ENCODE peak calls at places on chromosomes 12 and 14, in six cellular contexts. I is H9, C is IMR-90, O is trophoblast cell, F is mesenchymal stem cell, K is H1. P is an unnamed sample.

GRCh38 chr12:1927751-1928351 is 9.4 kb upstream of the CACNA2D4 start:
- DNase-seq in K (peak; percentile 40), C (no peak), F (no peak), O (no peak), I (peak; percentile 26), P (no peak)

GRCh38 chr12:14845350-14845750 is 2.0 kb upstream of the ART4 start:
- DNase-seq in C (peak; percentile 65), O (peak; percentile 58), I (no peak), K (no peak), F (peak; percentile 75), P (peak; percentile 45)

GRCh38 chr14:33943081-33943480 is 7.8 kb downstream of the EGLN3 start:
- DNase-seq in F (no peak), K (no peak), I (no peak), O (no peak), C (no peak), P (no peak)

GRCh38 chr12:45989277-45989856 is 1.0 kb downstream of the SCAF11 start:
- DNase-seq in I (no peak), O (peak; percentile 55), K (no peak), F (no peak), C (peak; percentile 26), P (peak; percentile 1)

GRCh38 chr12:56469007-56469930 is 891 bp downstream of the SPRYD4 start:
- DNase-seq in K (no peak), F (no peak), O (no peak), C (no peak), I (no peak), P (no peak)

GRCh38 chr12:7835766-7836165 is 36.9 kb downstream of the SLC2A14 start:
- DNase-seq in O (no peak), C (no peak), F (no peak), I (no peak), K (no peak), P (no peak)

GRCh38 chr12:68784015-68784414 is 24.0 kb upstream of the MDM2 start:
- DNase-seq in K (no peak), O (peak; percentile 66), C (no peak), I (no peak), F (no peak), P (no peak)

GRCh38 chr12:94699796-94700195 is 49.4 kb upstream of the TMCC3 start:
- DNase-seq in F (no peak), K (no peak), O (no peak), C (no peak), I (no peak), P (no peak)

GRCh38 chr14:95514131-95515079 is 2.0 kb downstream of the SYNE3 start:
- DNase-seq in O (peak; percentile 66), K (no peak), C (no peak), I (peak; percentile 58), F (no peak), P (no peak)

GRCh38 chr12:11819643-11820042 is 170.2 kb downstream of the ETV6 start:
- DNase-seq in C (no peak), O (no peak), F (no peak), K (no peak), I (no peak), P (no peak)

GRCh38 chr12:111645433-111645832 is 40.3 kb downstream of the BRAP start:
- DNase-seq in I (no peak), F (peak; percentile 46), K (no peak), C (peak; percentile 71), O (peak; percentile 86), P (no peak)

GRCh38 chr14:94164685-94165431 is 9.3 kb upstream of the PPP4R4 start:
- DNase-seq in C (no peak), K (no peak), O (no peak), I (peak; percentile 47), F (no peak), P (no peak)

GRCh38 chr14:89701079-89702043 is 253.2 kb downstream of the EFCAB11 start:
- DNase-seq in O (peak; percentile 97), K (peak; percentile 91), C (peak; percentile 62), I (peak; percentile 90), F (peak; percentile 62), P (peak; percentile 65)

GRCh38 chr12:68743416-68743815 is 2.6 kb upstream of the SLC35E3 start:
- DNase-seq in O (no peak), I (no peak), F (no peak), C (no peak), K (no peak), P (no peak)

GRCh38 chr12:92403210-92404175 is 257.8 kb upstream of the BTG1 start:
- DNase-seq in K (no peak), C (no peak), I (no peak), O (peak; percentile 79), F (no peak), P (no peak)

GRCh38 chr14:102819176-102819628 is 42.0 kb downstream of the TRAF3 start:
- DNase-seq in I (no peak), K (no peak), F (no peak), O (peak; percentile 91), C (no peak), P (no peak)

GRCh38 chr12:77323778-77324415 is 258.5 kb upstream of the E2F7 start:
- DNase-seq in O (no peak), I (no peak), C (no peak), K (no peak), F (no peak), P (no peak)

GRCh38 chr12:90062799-90063198 is 354.2 kb upstream of the ATP2B1 start:
- DNase-seq in K (no peak), C (no peak), O (no peak), F (no peak), I (no peak), P (no peak)

GRCh38 chr12:69154585-69155363 is 84.6 kb upstream of the CPSF6 start:
- DNase-seq in F (peak; percentile 65), K (peak; percentile 81), O (peak; percentile 26), I (peak; percentile 73), C (peak; percentile 50), P (peak; percentile 57)

GRCh38 chr14:52166822-52167221 is 98.0 kb upstream of the NID2 start:
- DNase-seq in F (no peak), I (no peak), O (no peak), K (no peak), C (no peak), P (no peak)

GRCh38 chr12:124883263-124883876 is 19.7 kb upstream of the SCARB1 start:
- DNase-seq in K (no peak), O (peak; percentile 67), F (no peak), C (peak; percentile 24), I (no peak), P (no peak)

GRCh38 chr14:31166271-31166561 is 41.4 kb downstream of the HECTD1 start:
- DNase-seq in C (no peak), I (no peak), O (no peak), K (no peak), F (peak; percentile 21), P (no peak)

GRCh38 chr14:24051162-24051788 is 534 bp upstream of the CARMIL3 start:
- DNase-seq in O (no peak), C (no peak), I (peak; percentile 51), F (no peak), K (peak; percentile 77), P (no peak)

GRCh38 chr14:103522649-103523582 is at the start of gene CKB:
- DNase-seq in K (peak; percentile 90), F (peak; percentile 71), C (peak; percentile 45), O (no peak), I (peak; percentile 75), P (peak; percentile 74)

DNA sequence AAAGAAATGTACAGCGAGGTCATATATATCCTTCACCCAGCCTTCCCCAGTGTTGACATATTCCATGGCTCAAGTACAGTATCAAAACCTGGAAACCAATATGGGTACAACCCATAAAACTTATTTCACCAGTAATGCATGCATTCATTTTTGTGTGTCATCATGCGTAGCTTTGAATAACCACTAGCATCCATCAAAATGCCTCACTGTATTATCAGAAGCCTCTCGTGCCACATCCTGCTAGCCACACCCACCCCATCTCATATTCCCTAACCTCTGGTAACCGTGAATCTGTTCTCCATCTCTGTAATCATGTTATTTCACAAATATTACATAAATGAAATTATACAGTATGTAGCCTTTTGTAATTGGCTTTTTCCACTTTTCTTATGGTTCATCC is 314.3 kb downstream of the RAD51B start:
- DNase-seq in K (no peak), F (no peak), O (no peak), I (no peak), C (no peak), P (no peak)
- H2AFZ ChIP-seq in K (no peak overlapping the region), F (no peak overlapping the region), O (no peak overlapping the region), I (no peak overlapping the region), C (no peak overlapping the region), P (no peak overlapping the region)

DNA sequence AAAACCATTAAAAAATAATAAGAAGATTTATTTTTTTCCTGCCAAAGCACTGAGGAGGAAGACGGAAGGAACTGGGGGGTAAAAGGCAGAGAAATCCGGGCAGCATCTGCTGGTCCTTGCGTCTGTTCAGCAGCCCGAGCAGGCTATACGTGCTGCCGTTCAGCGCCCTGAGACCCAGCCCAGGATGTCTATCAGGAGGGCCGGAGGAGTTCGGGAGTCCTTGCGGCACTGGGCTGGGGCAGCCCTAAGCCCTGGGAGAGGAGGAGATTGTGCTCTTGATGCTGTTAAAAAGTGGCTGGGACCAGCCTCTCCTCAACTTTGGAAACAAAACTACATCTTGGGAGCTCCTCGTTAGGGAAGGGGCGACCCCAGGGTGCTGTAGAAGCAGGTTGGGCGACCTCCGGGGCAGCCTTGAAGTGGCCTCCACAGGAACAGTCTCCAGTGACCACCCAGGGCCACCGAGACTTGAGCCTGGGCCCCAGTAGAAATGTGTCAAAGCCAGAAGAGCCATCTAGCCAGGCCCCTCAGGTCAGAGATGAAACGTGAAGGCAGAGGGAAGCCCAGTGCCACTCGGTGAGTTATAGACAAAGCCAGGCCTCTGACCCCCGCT is 14.3 kb downstream of the PGF start:
- DNase-seq in O (no peak), I (no peak), F (no peak), C (no peak), K (no peak), P (no peak)
- H3K4me2 ChIP-seq in O (no peak overlapping the region), I (no peak overlapping the region), F (no peak overlapping the region), C (no peak overlapping the region), K (no peak overlapping the region), P (no peak overlapping the region)

DNA sequence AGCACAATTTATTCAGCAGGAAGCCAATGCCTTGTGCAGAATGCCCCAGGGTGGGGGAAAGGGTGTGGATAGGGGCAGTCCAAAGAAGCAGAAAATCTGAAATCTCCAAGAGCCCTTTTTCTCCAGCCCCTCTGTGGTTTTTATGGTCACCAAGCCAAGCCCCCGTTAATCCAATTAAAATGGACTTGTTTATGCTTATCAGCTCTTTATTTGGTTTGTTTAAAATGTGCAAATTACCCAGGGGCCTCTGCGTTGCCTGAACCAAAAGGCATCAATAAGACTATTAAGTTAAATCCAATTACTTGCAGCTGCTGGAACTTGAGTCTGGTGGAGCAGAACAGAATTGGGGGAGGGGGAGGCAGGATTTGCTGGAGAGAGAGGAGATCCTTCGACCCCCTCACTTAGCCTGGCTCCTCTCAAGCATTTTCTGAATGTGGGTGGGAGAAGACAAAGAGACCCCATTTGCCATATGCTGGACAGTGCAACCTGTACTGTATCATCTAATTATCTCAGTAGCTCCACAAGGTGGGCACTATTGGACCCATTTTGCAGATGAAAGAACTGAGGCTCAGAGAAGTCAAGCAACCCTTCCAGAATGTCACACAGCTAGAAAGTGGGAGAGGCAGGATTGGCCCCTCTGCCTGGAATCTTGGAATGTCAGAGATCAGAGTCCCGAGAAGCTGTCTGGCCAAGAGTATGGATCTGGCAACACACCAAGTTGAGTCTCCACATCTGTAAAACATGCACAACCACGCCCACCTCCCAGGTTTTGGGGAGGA is 67.0 kb downstream of the CMKLR1 start:
- DNase-seq in I (no peak), K (no peak), C (no peak), F (no peak), O (no peak), P (no peak)
- H3K18ac ChIP-seq in I (no peak overlapping the region), K (no peak overlapping the region), C (no peak overlapping the region), F (no peak overlapping the region), O (no peak overlapping the region), P (no peak overlapping the region)

GRCh38 chr14:22071001-22071400 is 397.4 kb upstream of the OR4E1 start:
- DNase-seq in K (no peak), C (no peak), F (no peak), I (no peak), O (peak; percentile 35), P (no peak)
- H2AFZ ChIP-seq in K (peak overlapping the region; percentile 85), C (no peak overlapping the region), F (no peak overlapping the region), I (no peak overlapping the region), O (no peak overlapping the region), P (no peak overlapping the region)